ENCODE peak calls at places on chromosomes 11 and 22, in nine cellular contexts. E, F, J, C, D, S, W, I and G are unnamed samples.

GRCh38 chr11:65641233-65642013 is 3.5 kb downstream of the SIPA1 start:
- DNase-seq in E (no peak), F (no peak), J (no peak), C (no peak), D (no peak), S (no peak), W (no peak), I (no peak), G (no peak)

GRCh38 chr11:130166457-130166784 is 6.8 kb downstream of the ST14 start:
- DNase-seq in E (no peak), F (no peak), J (peak; percentile 67), C (peak; percentile 98), D (no peak), S (no peak), W (no peak), I (no peak), G (no peak)

GRCh38 chr11:102118937-102119336 is 8.7 kb downstream of the YAP1 start:
- DNase-seq in E (peak; percentile 22), F (no peak), J (no peak), C (no peak), D (no peak), S (no peak), W (no peak), I (no peak), G (no peak)

GRCh38 chr11:115504279-115505158 is at the start of gene CADM1:
- DNase-seq in E (peak; percentile 98), F (peak; percentile 77), J (peak; percentile 47), C (peak; percentile 38), D (peak; percentile 92), S (peak; percentile 95), W (peak; percentile 97), I (peak; percentile 49), G (peak; percentile 35)

GRCh38 chr11:102216433-102217163 is 100.7 kb upstream of the BIRC3 start:
- DNase-seq in E (no peak), F (no peak), J (no peak), C (no peak), D (no peak), S (no peak), W (no peak), I (no peak), G (no peak)

GRCh38 chr11:118212131-118212725 is 12.6 kb downstream of the JAML start:
- DNase-seq in E (no peak), F (no peak), J (no peak), C (no peak), D (peak; percentile 31), S (peak; percentile 62), W (no peak), I (no peak), G (no peak)

GRCh38 chr11:72222106-72222891 is 2.3 kb upstream of the INPPL1 start:
- DNase-seq in E (no peak), F (no peak), J (no peak), C (no peak), D (no peak), S (no peak), W (no peak), I (no peak), G (no peak)

GRCh38 chr22:39471421-39472141 is 14.8 kb downstream of the MGAT3 start:
- DNase-seq in E (no peak), F (peak; percentile 17), J (no peak), C (peak; percentile 43), D (no peak), S (peak; percentile 48), W (no peak), I (no peak), G (no peak)

GRCh38 chr11:65078151-65078550 is 5.7 kb downstream of the CDCA5 start:
- DNase-seq in E (peak; percentile 71), F (peak; percentile 76), J (no peak), C (peak; percentile 32), D (no peak), S (peak; percentile 60), W (no peak), I (peak; percentile 72), G (no peak)

GRCh38 chr11:104892723-104893511 is 5.3 kb downstream of the CASP12 start:
- DNase-seq in E (no peak), F (no peak), J (no peak), C (peak; percentile 69), D (no peak), S (no peak), W (no peak), I (no peak), G (no peak)